ENCODE peak calls at places on chromosomes 1 and 21, in four cellular contexts. D is GM13977, G is astrocyte of the spinal cord, B is mesothelial cell of epicardium. P is an unnamed sample.

GRCh38 chr21:35113064-35113463 is 64.0 kb upstream of the RUNX1 start:
- DNase-seq in G (no peak), D (no peak), B (no peak), P (no peak)

GRCh38 chr1:151286619-151287340 is 4.7 kb downstream of the ZNF687 start:
- DNase-seq in G (no peak), D (no peak), B (no peak), P (no peak)

GRCh38 chr1:225689882-225690459 is 37.0 kb upstream of the ENAH start:
- DNase-seq in D (no peak), B (no peak), G (no peak), P (no peak)

GRCh38 chr1:33383974-33384767 is 46.7 kb downstream of the PHC2 start:
- DNase-seq in B (peak; percentile 36), G (peak; percentile 76), D (no peak), P (peak; percentile 62)

GRCh38 chr1:40862008-40862863 is at the start of gene CITED4:
- DNase-seq in B (peak; percentile 93), G (peak; percentile 93), D (peak; percentile 98), P (peak; percentile 97)

GRCh38 chr1:231415018-231415583 is 7.0 kb downstream of the EGLN1 start:
- DNase-seq in D (no peak), G (no peak), B (no peak), P (no peak)

GRCh38 chr1:167199656-167200055 is 21.0 kb upstream of the POU2F1 start:
- DNase-seq in D (no peak), B (no peak), G (no peak), P (no peak)

GRCh38 chr1:157193702-157194391 is 55.7 kb upstream of the ETV3 start:
- DNase-seq in D (peak; percentile 70), G (peak; percentile 68), B (peak; percentile 90), P (peak; percentile 88)

DNA sequence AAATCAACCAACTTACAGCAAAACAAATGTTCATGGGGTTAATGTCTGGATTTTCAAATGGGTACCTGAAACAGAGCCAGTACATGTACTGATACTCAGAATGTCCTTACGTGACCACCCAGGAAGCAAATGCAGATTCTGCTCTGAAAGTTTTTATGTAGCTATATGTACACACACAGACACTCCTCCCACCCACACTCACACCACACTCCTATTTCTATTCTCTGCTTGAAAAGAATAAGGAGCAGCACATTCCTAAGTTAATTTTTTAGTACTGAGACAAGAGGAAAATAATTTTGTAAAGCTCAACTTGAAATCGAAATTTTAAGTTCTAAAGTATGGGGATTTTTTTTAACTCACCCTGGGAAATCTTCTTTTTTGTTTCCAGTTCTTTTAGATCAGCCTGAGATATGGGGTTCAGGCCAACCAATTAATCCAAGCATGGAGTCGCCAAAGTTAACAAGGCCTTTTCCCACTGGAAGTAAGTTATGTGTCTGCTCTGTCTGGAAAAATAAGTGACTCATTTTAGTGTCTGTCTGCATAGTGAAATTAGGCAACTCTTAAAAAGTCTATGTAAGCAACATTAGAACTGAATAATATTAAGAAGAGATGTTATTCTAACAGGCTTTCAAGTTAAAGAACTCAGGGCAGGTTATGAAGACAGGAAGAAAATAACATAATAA is 75.5 kb upstream of the DYNLT5 start:
- DNase-seq in B (no peak), D (no peak), G (peak; percentile 91), P (no peak)
- TF ChIP-seq CTCF in B (no peak), D (no peak), G (no peak), P (no peak)

GRCh38 chr1:16073490-16074104 is at the start of gene FAM131C:
- DNase-seq in B (peak; percentile 64), D (peak; percentile 84), G (no peak), P (no peak)
- TF ChIP-seq CTCF in B (peak; percentile 8), D (peak; percentile 62), G (peak; percentile 5), P (peak; percentile 52)

GRCh38 chr1:79617777-79618176 is 611.2 kb upstream of the ADGRL4 start:
- DNase-seq in B (no peak), G (no peak), D (no peak), P (no peak)
- TF ChIP-seq CTCF in B (peak; percentile 48), G (peak; percentile 32), D (peak; percentile 33), P (peak; percentile 35)

GRCh38 chr1:20980051-20980450 is 192.9 kb upstream of the HP1BP3 start:
- DNase-seq in G (no peak), B (no peak), D (no peak), P (no peak)
- TF ChIP-seq CTCF in G (no peak), B (no peak), D (no peak), P (no peak)

GRCh38 chr21:44024257-44024656 is 12.1 kb downstream of the TRAPPC10 start:
- DNase-seq in G (no peak), D (no peak), B (no peak), P (no peak)

GRCh38 chr21:44028287-44028659 is 16.2 kb downstream of the TRAPPC10 start:
- DNase-seq in D (no peak), G (no peak), B (no peak), P (no peak)

GRCh38 chr21:44027607-44028286 is 15.6 kb downstream of the TRAPPC10 start:
- DNase-seq in B (no peak), D (no peak), G (no peak), P (no peak)

GRCh38 chr21:44021064-44021463 is 9.0 kb downstream of the TRAPPC10 start:
- DNase-seq in B (no peak), D (no peak), G (no peak), P (no peak)

GRCh38 chr21:44024895-44025353 is 12.8 kb downstream of the TRAPPC10 start:
- DNase-seq in D (no peak), G (peak; percentile 80), B (no peak), P (no peak)
- TF ChIP-seq CTCF in D (no peak), G (peak; percentile 18), B (no peak), P (no peak)

DNA sequence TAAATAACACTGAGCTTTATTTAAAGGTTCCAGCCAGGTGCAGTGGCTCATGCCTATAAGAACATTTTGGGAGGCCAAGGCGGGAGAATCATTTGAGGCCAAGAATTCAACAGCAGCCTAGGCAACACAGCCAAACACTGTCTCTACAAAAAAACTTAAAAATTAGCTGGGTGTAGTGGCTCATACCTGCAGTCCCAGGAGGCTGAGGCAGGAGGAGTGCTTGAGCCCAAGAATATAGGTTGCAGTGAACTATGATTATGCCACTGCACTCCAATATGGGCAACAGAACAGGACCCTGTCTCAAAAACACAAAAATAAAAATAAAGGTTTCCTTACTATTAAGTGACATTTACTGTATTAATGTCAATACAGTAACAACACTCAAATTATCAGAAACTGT is 2.1 kb downstream of the TAF12 start:
- DNase-seq in D (no peak), B (no peak), G (peak; percentile 10), P (no peak)
- TF ChIP-seq CTCF in D (peak; percentile 47), B (peak; percentile 28), G (peak; percentile 50), P (peak; percentile 36)

P was measured in osteocyte.